ENCODE peak calls at places on chromosomes 3 and 15, in ten cellular contexts. R is ACHN; X is HT-29; W is Right ventricle myocardium inferior; Y is stimulated activated CD8-positive, alpha-beta memory T cell treated with anti-CD3 and anti-CD28 coated beads, Interleukin-4, amount 100 ng/mL, for 24 hours; T is skeletal muscle cell; E is activated T-cell treated with anti-CD3 and anti-CD28 coated beads for 24 hours; O is neural crest cell; H is naive thymus-derived CD4-positive, alpha-beta T cell; Q is activated CD4-positive, alpha-beta T cell treated with anti-CD3 and anti-CD28 coated beads for 1 hour. C is an unnamed sample.

GRCh38 chr3:57052662-57053061 is 7.8 kb upstream of the SPATA12 start:
- DNase-seq in R (no peak), X (no peak), W (no peak), Y (no peak), T (no peak), E (no peak), O (no peak), H (no peak), Q (no peak), C (no peak)

GRCh38 chr15:89898628-89899302 is 5.0 kb upstream of the AP3S2 start:
- DNase-seq in R (peak; percentile 56), X (peak; percentile 92), W (no peak), Y (no peak), T (no peak), E (no peak), O (no peak), H (no peak), Q (peak; percentile 21), C (peak; percentile 42)

GRCh38 chr3:54826255-54826691 is 101.6 kb downstream of the LRTM1 start:
- DNase-seq in R (no peak), X (no peak), W (no peak), Y (no peak), T (no peak), E (no peak), O (no peak), H (no peak), Q (no peak), C (no peak)

GRCh38 chr3:149936812-149937230 is 33.9 kb downstream of the PFN2 start:
- DNase-seq in R (peak; percentile 48), X (peak; percentile 77), W (peak; percentile 50), Y (peak; percentile 2), T (peak; percentile 11), E (peak; percentile 20), O (peak; percentile 38), H (peak; percentile 29), Q (no peak), C (peak; percentile 67)

GRCh38 chr15:28026764-28027713 is 72.1 kb downstream of the OCA2 start:
- DNase-seq in R (no peak), X (no peak), W (no peak), Y (no peak), T (no peak), E (no peak), O (no peak), H (no peak), Q (no peak), C (no peak)

GRCh38 chr3:165751654-165752053 is 85.6 kb downstream of the BCHE start:
- DNase-seq in R (no peak), X (no peak), W (no peak), Y (no peak), T (no peak), E (no peak), O (no peak), H (no peak), Q (no peak), C (no peak)

GRCh38 chr3:151838574-151839312 is 24.8 kb downstream of the AADAC start:
- DNase-seq in R (peak; percentile 75), X (peak; percentile 96), W (no peak), Y (peak; percentile 2), T (peak; percentile 58), E (no peak), O (peak; percentile 41), H (no peak), Q (no peak), C (peak; percentile 89)

GRCh38 chr15:101637549-101638318 is 14.4 kb downstream of the TM2D3 start:
- DNase-seq in R (no peak), X (no peak), W (no peak), Y (no peak), T (no peak), E (no peak), O (no peak), H (no peak), Q (no peak), C (no peak)

GRCh38 chr3:140207541-140207940 is 272.6 kb downstream of the CLSTN2 start:
- DNase-seq in R (no peak), X (no peak), W (no peak), Y (no peak), T (no peak), E (no peak), O (no peak), H (no peak), Q (no peak), C (no peak)

GRCh38 chr3:196670335-196670734 is 30.8 kb downstream of the NRROS start:
- DNase-seq in R (no peak), X (no peak), W (no peak), Y (no peak), T (no peak), E (no peak), O (no peak), H (no peak), Q (no peak), C (peak; percentile 11)

GRCh38 chr3:120641696-120642246 is 40.3 kb downstream of the HGD start:
- DNase-seq in R (no peak), X (no peak), W (no peak), Y (no peak), T (no peak), E (no peak), O (no peak), H (no peak), Q (no peak), C (peak; percentile 6)

GRCh38 chr3:110067527-110067926 is 730.2 kb upstream of the DPPA4 start:
- DNase-seq in R (no peak), X (no peak), W (no peak), Y (no peak), T (no peak), E (no peak), O (no peak), H (no peak), Q (no peak), C (no peak)

GRCh38 chr3:172305552-172305951 is 142.7 kb downstream of the GHSR start:
- DNase-seq in R (peak; percentile 53), X (peak; percentile 76), W (no peak), Y (no peak), T (peak; percentile 72), E (no peak), O (no peak), H (no peak), Q (no peak), C (no peak)

GRCh38 chr3:16884748-16885587 is at the start of gene PLCL2:
- DNase-seq in R (peak; percentile 52), X (peak; percentile 45), W (peak; percentile 83), Y (peak; percentile 43), T (no peak), E (no peak), O (peak; percentile 33), H (peak; percentile 65), Q (peak; percentile 68), C (peak; percentile 57)

GRCh38 chr3:37016903-37017302 is 23.6 kb downstream of the MLH1 start:
- DNase-seq in R (no peak), X (no peak), W (no peak), Y (no peak), T (no peak), E (no peak), O (no peak), H (no peak), Q (no peak), C (no peak)

GRCh38 chr3:5078151-5078550 is 43.9 kb upstream of the ARL8B start:
- DNase-seq in R (no peak), X (no peak), W (no peak), Y (no peak), T (peak; percentile 17), E (no peak), O (no peak), H (no peak), Q (no peak), C (no peak)

GRCh38 chr3:192409838-192410683 is 317.3 kb downstream of the FGF12 start:
- DNase-seq in R (peak; percentile 72), X (no peak), W (no peak), Y (no peak), T (no peak), E (no peak), O (peak; percentile 22), H (no peak), Q (no peak), C (peak; percentile 18)

GRCh38 chr3:1082024-1082633 is 10.7 kb upstream of the CNTN6 start:
- DNase-seq in R (peak; percentile 71), X (peak; percentile 74), W (no peak), Y (no peak), T (peak; percentile 27), E (no peak), O (peak; percentile 41), H (no peak), Q (no peak), C (peak; percentile 66)

GRCh38 chr3:124998247-124998630 is 57.6 kb downstream of the HEG1 start:
- DNase-seq in R (no peak), X (no peak), W (no peak), Y (no peak), T (no peak), E (no peak), O (no peak), H (no peak), Q (no peak), C (no peak)

GRCh38 chr15:70357453-70357852 is 259.7 kb upstream of the TLE3 start:
- DNase-seq in R (no peak), X (no peak), W (no peak), Y (no peak), T (no peak), E (no peak), O (no peak), H (no peak), Q (no peak), C (no peak)